ENCODE peak calls at places on chromosomes 6 and 20, in five cellular contexts. T, E, Y, U and K are unnamed samples.

GRCh38 chr6:107231243-107231642 is 115.9 kb upstream of the BEND3 start:
- DNase-seq in T (no peak), E (no peak), Y (no peak), U (no peak), K (no peak)

GRCh38 chr6:82095091-82095490 is 152.5 kb downstream of the IBTK start:
- DNase-seq in T (no peak), E (no peak), Y (no peak), U (peak), K (no peak)

GRCh38 chr20:49394264-49394663 is 88.2 kb downstream of the KCNB1 start:
- DNase-seq in T (no peak), E (no peak), Y (no peak), U (no peak), K (no peak)

GRCh38 chr6:2296781-2297180 is 51.4 kb upstream of the GMDS start:
- DNase-seq in T (no peak), E (no peak), Y (no peak), U (no peak), K (no peak)

GRCh38 chr6:138493413-138493812 is 5.9 kb downstream of the NHSL1 start:
- DNase-seq in T (no peak), E (no peak), Y (peak), U (no peak), K (no peak)

GRCh38 chr6:135033238-135033637 is 21.4 kb downstream of the HBS1L start:
- DNase-seq in T (no peak), E (no peak), Y (peak), U (no peak), K (no peak)

GRCh38 chr20:32149566-32150170 is 40.2 kb downstream of the TM9SF4 start:
- DNase-seq in T (no peak), E (no peak), Y (no peak), U (no peak), K (no peak)

GRCh38 chr20:64109831-64110391 is 2.5 kb upstream of the NPBWR2 start:
- DNase-seq in T (no peak), E (no peak), Y (no peak), U (no peak), K (no peak)

GRCh38 chr6:44219053-44219814 is 2.5 kb downstream of the MYMX start:
- DNase-seq in T (no peak), E (peak), Y (peak), U (peak), K (no peak)

GRCh38 chr6:158810149-158811095 is 8.7 kb downstream of the EZR start:
- DNase-seq in T (no peak), E (no peak), Y (peak), U (no peak), K (no peak)

GRCh38 chr20:57514273-57514751 is 10.6 kb downstream of the CTCFL start:
- DNase-seq in T (peak), E (peak), Y (peak), U (no peak), K (peak)

GRCh38 chr20:58714923-58715708 is 22.5 kb downstream of the NPEPL1 start:
- DNase-seq in T (no peak), E (peak), Y (no peak), U (no peak), K (no peak)

GRCh38 chr6:33144373-33144772 is 47.9 kb downstream of the COL11A2 start:
- DNase-seq in T (no peak), E (no peak), Y (no peak), U (no peak), K (no peak)

GRCh38 chr6:99334526-99335127 is 14.8 kb downstream of the FAXC start:
- DNase-seq in T (peak), E (peak), Y (peak), U (peak), K (peak)

GRCh38 chr6:27078734-27079357 is 168.7 kb upstream of the PRSS16 start:
- DNase-seq in T (peak), E (peak), Y (peak), U (peak), K (peak)

GRCh38 chr6:24945046-24945445 is 9.3 kb upstream of the RIPOR2 start:
- DNase-seq in T (no peak), E (no peak), Y (no peak), U (no peak), K (no peak)

GRCh38 chr6:87879144-87879861 is 168.3 kb upstream of the SPACA1 start:
- DNase-seq in T (no peak), E (no peak), Y (no peak), U (peak), K (no peak)

GRCh38 chr20:24492031-24492607 is 22.7 kb downstream of the SYNDIG1 start:
- DNase-seq in T (no peak), E (no peak), Y (no peak), U (no peak), K (no peak)

GRCh38 chr20:25341716-25342680 is 48.6 kb downstream of the ABHD12 start:
- DNase-seq in T (no peak), E (no peak), Y (peak), U (no peak), K (peak)

GRCh38 chr6:104229057-104229456 is 630.7 kb downstream of the HACE1 start:
- DNase-seq in T (no peak), E (no peak), Y (no peak), U (no peak), K (no peak)

GRCh38 chr6:34917626-34918285 is 28.7 kb downstream of the ANKS1A start:
- DNase-seq in T (no peak), E (no peak), Y (no peak), U (no peak), K (no peak)

GRCh38 chr6:145801021-145801420 is 13.6 kb downstream of the FBXO30 start:
- DNase-seq in T (no peak), E (no peak), Y (no peak), U (no peak), K (no peak)

GRCh38 chr6:151284012-151284411 is 44.2 kb downstream of the AKAP12 start:
- DNase-seq in T (no peak), E (no peak), Y (no peak), U (no peak), K (no peak)

GRCh38 chr20:63049561-63050221 is 42.9 kb upstream of the BHLHE23 start:
- DNase-seq in T (no peak), E (no peak), Y (peak), U (no peak), K (no peak)

GRCh38 chr6:79064635-79065034 is 13.4 kb downstream of the PHIP start:
- DNase-seq in T (no peak), E (no peak), Y (no peak), U (no peak), K (no peak)